ENCODE peak calls at places on chromosome 15, in nine cellular contexts. One of them, this sample, is unnamed.

GRCh38 chr15:29962404-29962803 is 120.4 kb upstream of the GOLGA8J start:
- DNase-seq in GM10248: no peak
- DNase-seq in ascending aorta: no peak
- DNase-seq in lung: no peak
- DNase-seq in AG09319: no peak
- DNase-seq in tibial artery: no peak
- DNase-seq in endothelial cell: no peak
- DNase-seq in HFFc6: no peak
- DNase-seq in cardiac fibroblast: no peak
- DNase-seq in this sample: no peak

GRCh38 chr15:31265090-31265870 is 61.4 kb upstream of the KLF13 start:
- DNase-seq in lung: peak
- DNase-seq in AG09319: no peak
- DNase-seq in ascending aorta: peak
- DNase-seq in GM10248: no peak
- DNase-seq in endothelial cell: no peak
- DNase-seq in cardiac fibroblast: no peak
- DNase-seq in HFFc6: no peak
- DNase-seq in tibial artery: peak
- DNase-seq in this sample: peak

GRCh38 chr15:63600001-63600645 is 2.9 kb downstream of the FBXL22 start:
- DNase-seq in HFFc6: no peak
- DNase-seq in ascending aorta: peak
- DNase-seq in AG09319: no peak
- DNase-seq in cardiac fibroblast: peak
- DNase-seq in GM10248: no peak
- DNase-seq in endothelial cell: no peak
- DNase-seq in tibial artery: peak
- DNase-seq in lung: no peak
- DNase-seq in this sample: no peak

GRCh38 chr15:36066757-36067156 is 512.7 kb upstream of the CDIN1 start:
- DNase-seq in endothelial cell: no peak
- DNase-seq in ascending aorta: no peak
- DNase-seq in cardiac fibroblast: no peak
- DNase-seq in GM10248: no peak
- DNase-seq in AG09319: no peak
- DNase-seq in lung: no peak
- DNase-seq in HFFc6: no peak
- DNase-seq in tibial artery: no peak
- DNase-seq in this sample: no peak

GRCh38 chr15:65839985-65840384 is 29.3 kb upstream of the RAB11A start:
- DNase-seq in cardiac fibroblast: no peak
- DNase-seq in ascending aorta: no peak
- DNase-seq in tibial artery: no peak
- DNase-seq in HFFc6: no peak
- DNase-seq in lung: no peak
- DNase-seq in GM10248: no peak
- DNase-seq in AG09319: no peak
- DNase-seq in endothelial cell: no peak
- DNase-seq in this sample: no peak

GRCh38 chr15:31374489-31374888 is 47.9 kb downstream of the KLF13 start:
- DNase-seq in GM10248: no peak
- DNase-seq in tibial artery: no peak
- DNase-seq in HFFc6: no peak
- DNase-seq in endothelial cell: no peak
- DNase-seq in AG09319: no peak
- DNase-seq in lung: no peak
- DNase-seq in cardiac fibroblast: no peak
- DNase-seq in ascending aorta: no peak
- DNase-seq in this sample: no peak

GRCh38 chr15:77224352-77224751 is 153.4 kb upstream of the TSPAN3 start:
- DNase-seq in endothelial cell: no peak
- DNase-seq in AG09319: no peak
- DNase-seq in GM10248: no peak
- DNase-seq in HFFc6: no peak
- DNase-seq in ascending aorta: no peak
- DNase-seq in cardiac fibroblast: peak
- DNase-seq in tibial artery: no peak
- DNase-seq in lung: no peak
- DNase-seq in this sample: no peak

GRCh38 chr15:99154271-99154670 is 49.4 kb downstream of the SYNM start:
- DNase-seq in GM10248: no peak
- DNase-seq in cardiac fibroblast: peak
- DNase-seq in ascending aorta: no peak
- DNase-seq in AG09319: no peak
- DNase-seq in lung: no peak
- DNase-seq in HFFc6: no peak
- DNase-seq in endothelial cell: no peak
- DNase-seq in tibial artery: no peak
- DNase-seq in this sample: no peak

GRCh38 chr15:69857246-69857645 is 240.5 kb downstream of the TLE3 start:
- DNase-seq in cardiac fibroblast: no peak
- DNase-seq in AG09319: no peak
- DNase-seq in ascending aorta: no peak
- DNase-seq in GM10248: no peak
- DNase-seq in HFFc6: no peak
- DNase-seq in endothelial cell: no peak
- DNase-seq in lung: no peak
- DNase-seq in tibial artery: no peak
- DNase-seq in this sample: no peak

GRCh38 chr15:96887730-96888129 is 557.2 kb downstream of the NR2F2 start:
- DNase-seq in ascending aorta: no peak
- DNase-seq in GM10248: no peak
- DNase-seq in endothelial cell: no peak
- DNase-seq in lung: no peak
- DNase-seq in AG09319: no peak
- DNase-seq in HFFc6: peak
- DNase-seq in tibial artery: no peak
- DNase-seq in cardiac fibroblast: no peak
- DNase-seq in this sample: no peak

GRCh38 chr15:43118829-43119228 is 13.0 kb upstream of the UBR1 start:
- DNase-seq in lung: no peak
- DNase-seq in AG09319: no peak
- DNase-seq in cardiac fibroblast: no peak
- DNase-seq in endothelial cell: no peak
- DNase-seq in tibial artery: no peak
- DNase-seq in ascending aorta: no peak
- DNase-seq in GM10248: peak
- DNase-seq in HFFc6: no peak
- DNase-seq in this sample: no peak

GRCh38 chr15:99121207-99121606 is 16.3 kb downstream of the SYNM start:
- DNase-seq in AG09319: no peak
- DNase-seq in lung: no peak
- DNase-seq in endothelial cell: no peak
- DNase-seq in tibial artery: no peak
- DNase-seq in GM10248: no peak
- DNase-seq in HFFc6: no peak
- DNase-seq in ascending aorta: peak
- DNase-seq in cardiac fibroblast: no peak
- DNase-seq in this sample: no peak

GRCh38 chr15:41001524-41001923 is 48.3 kb downstream of the CHAC1 start:
- DNase-seq in HFFc6: no peak
- DNase-seq in AG09319: no peak
- DNase-seq in GM10248: no peak
- DNase-seq in cardiac fibroblast: no peak
- DNase-seq in tibial artery: no peak
- DNase-seq in endothelial cell: no peak
- DNase-seq in lung: no peak
- DNase-seq in ascending aorta: no peak
- DNase-seq in this sample: no peak

GRCh38 chr15:57283774-57284508 is 92.4 kb upstream of the CGNL1 start:
- DNase-seq in AG09319: no peak
- DNase-seq in lung: no peak
- DNase-seq in ascending aorta: no peak
- DNase-seq in endothelial cell: no peak
- DNase-seq in HFFc6: no peak
- DNase-seq in GM10248: no peak
- DNase-seq in cardiac fibroblast: peak
- DNase-seq in tibial artery: no peak
- DNase-seq in this sample: no peak

GRCh38 chr15:67548862-67549651 is 6.6 kb downstream of the MAP2K5 start:
- DNase-seq in lung: no peak
- DNase-seq in endothelial cell: no peak
- DNase-seq in tibial artery: no peak
- DNase-seq in GM10248: no peak
- DNase-seq in AG09319: no peak
- DNase-seq in HFFc6: no peak
- DNase-seq in ascending aorta: no peak
- DNase-seq in cardiac fibroblast: no peak
- DNase-seq in this sample: peak

DNA sequence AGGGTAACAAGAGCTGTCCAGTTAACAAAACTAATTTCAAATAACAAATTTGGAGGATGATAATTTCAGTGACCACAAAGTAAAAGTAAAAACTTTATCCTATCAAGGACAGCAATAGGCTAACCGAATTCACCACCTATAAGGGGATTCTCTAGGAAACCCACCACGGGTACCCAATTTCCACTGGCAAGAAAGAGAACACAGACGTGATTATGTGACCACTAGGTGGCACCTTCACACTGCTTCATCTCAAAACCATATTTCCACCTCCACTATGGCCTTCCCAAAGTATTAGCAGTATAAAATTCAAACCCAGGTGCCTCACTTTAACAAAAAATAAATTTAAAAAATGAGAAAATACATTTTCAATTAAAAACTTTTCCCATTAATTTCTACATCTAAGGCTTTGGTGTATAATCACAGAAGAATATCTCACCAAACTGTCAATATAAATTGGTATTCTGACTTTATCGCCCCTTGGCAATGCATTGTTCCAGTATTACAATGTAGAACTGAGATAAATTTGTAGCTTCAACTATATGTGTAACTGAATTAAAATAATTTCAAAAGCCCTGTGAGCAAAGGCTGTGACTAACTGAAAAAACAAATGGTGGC is 96.5 kb downstream of the FSIP1 start:
- DNase-seq in cardiac fibroblast: peak
- DNase-seq in AG09319: peak
- DNase-seq in endothelial cell: peak
- DNase-seq in HFFc6: peak
- DNase-seq in lung: no peak
- DNase-seq in GM10248: peak
- DNase-seq in ascending aorta: no peak
- DNase-seq in tibial artery: peak
- DNase-seq in this sample: no peak
- TF ChIP-seq CTCF in cardiac fibroblast: peak
- TF ChIP-seq CTCF in AG09319: peak
- TF ChIP-seq CTCF in endothelial cell: peak
- TF ChIP-seq CTCF in HFFc6: peak
- TF ChIP-seq CTCF in lung: peak
- TF ChIP-seq CTCF in GM10248: peak
- TF ChIP-seq CTCF in ascending aorta: peak
- TF ChIP-seq CTCF in tibial artery: peak
- TF ChIP-seq CTCF in this sample: peak

DNA sequence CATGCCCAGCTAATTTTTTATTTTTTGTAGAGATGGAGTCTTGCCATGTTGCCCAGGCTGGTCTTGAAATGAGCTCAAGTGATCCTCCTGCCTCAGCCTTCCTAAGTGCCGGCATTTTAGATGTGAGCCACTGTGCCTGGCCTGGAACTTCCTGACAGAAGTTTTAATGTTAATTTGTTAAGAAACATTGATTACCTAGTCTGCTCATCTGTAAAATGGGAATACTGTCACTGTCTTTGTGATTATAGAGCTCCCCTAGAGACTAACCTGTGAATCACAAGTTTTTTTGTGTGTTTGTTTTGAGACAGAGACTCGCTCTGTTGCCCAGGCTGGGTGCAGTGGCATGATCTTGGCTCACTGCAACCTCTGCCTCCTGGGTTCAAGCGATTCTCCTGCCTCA is 4.3 kb upstream of the EIF3J start:
- DNase-seq in tibial artery: no peak
- DNase-seq in AG09319: no peak
- DNase-seq in HFFc6: no peak
- DNase-seq in cardiac fibroblast: no peak
- DNase-seq in ascending aorta: no peak
- DNase-seq in lung: no peak
- DNase-seq in endothelial cell: no peak
- DNase-seq in GM10248: no peak
- DNase-seq in this sample: no peak
- TF ChIP-seq CTCF in tibial artery: no peak
- TF ChIP-seq CTCF in AG09319: no peak
- TF ChIP-seq CTCF in HFFc6: peak
- TF ChIP-seq CTCF in cardiac fibroblast: peak
- TF ChIP-seq CTCF in ascending aorta: no peak
- TF ChIP-seq CTCF in lung: no peak
- TF ChIP-seq CTCF in endothelial cell: no peak
- TF ChIP-seq CTCF in GM10248: no peak
- TF ChIP-seq CTCF in this sample: no peak

DNA sequence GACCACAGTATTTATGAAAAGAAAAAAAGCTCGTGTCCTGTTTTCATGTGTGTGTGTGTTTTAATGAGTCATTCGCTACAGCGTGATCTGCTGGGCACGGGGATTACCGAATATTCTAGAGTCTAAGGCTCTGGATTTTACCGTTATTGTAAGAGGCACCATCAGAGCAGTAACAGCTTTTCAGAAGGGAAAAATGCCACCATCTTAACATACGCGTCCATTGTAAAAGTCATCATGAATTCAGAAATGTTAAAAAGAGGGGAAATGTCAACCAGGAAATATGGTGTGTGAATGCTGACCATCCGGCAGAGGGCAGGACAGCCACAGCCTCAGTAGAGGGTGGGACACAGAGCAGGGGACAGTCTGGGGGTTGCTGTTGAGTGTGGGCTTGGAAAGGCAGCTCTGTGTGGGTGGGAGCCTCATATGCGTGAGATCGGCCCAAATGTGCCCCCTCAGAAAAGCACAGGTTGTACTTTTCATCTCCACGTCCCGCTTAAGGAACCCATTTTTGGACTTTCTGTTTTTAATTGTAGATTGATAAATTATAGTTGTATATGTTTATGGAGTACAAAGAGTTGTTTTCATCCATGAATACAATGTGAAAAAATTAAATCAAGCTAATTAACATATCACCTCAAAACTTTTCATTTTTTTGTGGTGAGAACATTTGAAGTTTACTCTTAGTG is 69.6 kb downstream of the ASB7 start:
- DNase-seq in endothelial cell: peak
- DNase-seq in lung: no peak
- DNase-seq in GM10248: peak
- DNase-seq in HFFc6: peak
- DNase-seq in AG09319: no peak
- DNase-seq in tibial artery: no peak
- DNase-seq in cardiac fibroblast: peak
- DNase-seq in ascending aorta: no peak
- DNase-seq in this sample: no peak
- TF ChIP-seq CTCF in endothelial cell: peak
- TF ChIP-seq CTCF in lung: no peak
- TF ChIP-seq CTCF in GM10248: peak
- TF ChIP-seq CTCF in HFFc6: peak
- TF ChIP-seq CTCF in AG09319: peak
- TF ChIP-seq CTCF in tibial artery: peak
- TF ChIP-seq CTCF in cardiac fibroblast: peak
- TF ChIP-seq CTCF in ascending aorta: peak
- TF ChIP-seq CTCF in this sample: peak

DNA sequence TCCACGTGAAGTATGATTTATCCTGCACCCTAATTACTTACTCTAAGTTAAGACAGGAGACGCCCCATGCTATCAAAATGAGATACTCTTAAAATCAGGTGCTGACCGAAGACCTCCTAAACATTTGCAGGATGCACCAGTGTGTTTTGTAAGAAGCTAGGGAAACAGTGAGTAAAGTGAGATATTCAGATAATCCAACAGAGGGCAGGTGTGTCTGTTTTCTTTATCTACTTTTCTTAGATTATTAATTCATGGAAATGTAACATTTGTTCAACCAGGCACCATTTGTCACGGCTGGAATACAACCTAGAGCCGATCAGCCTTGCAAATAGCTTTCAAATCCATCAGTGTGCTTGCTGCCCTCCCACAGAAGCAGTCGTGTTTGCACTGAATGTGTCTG is 202.0 kb upstream of the CHRM5 start:
- DNase-seq in GM10248: no peak
- DNase-seq in lung: no peak
- DNase-seq in tibial artery: no peak
- DNase-seq in cardiac fibroblast: no peak
- DNase-seq in endothelial cell: no peak
- DNase-seq in ascending aorta: no peak
- DNase-seq in HFFc6: no peak
- DNase-seq in AG09319: no peak
- DNase-seq in this sample: no peak
- TF ChIP-seq CTCF in GM10248: no peak
- TF ChIP-seq CTCF in lung: no peak
- TF ChIP-seq CTCF in tibial artery: no peak
- TF ChIP-seq CTCF in cardiac fibroblast: no peak
- TF ChIP-seq CTCF in endothelial cell: no peak
- TF ChIP-seq CTCF in ascending aorta: no peak
- TF ChIP-seq CTCF in HFFc6: no peak
- TF ChIP-seq CTCF in AG09319: no peak
- TF ChIP-seq CTCF in this sample: peak

This sample was measured in osteocyte.